ENCODE peak calls at places on chromosomes 4 and X, in eight cellular contexts. One of them, this sample, is unnamed. For H3K4me1, the result is how much of the 10 kb centered on the place peaks cover.

GRCh38 chr4:76499461-76499860 is 64.4 kb downstream of the SHROOM3 start:
- DNase-seq in gastrocnemius medialis: no peak
- DNase-seq in spleen: peak
- DNase-seq in adrenal gland: no peak
- DNase-seq in ovary: no peak
- DNase-seq in transverse colon: no peak
- DNase-seq in H1: no peak
- DNase-seq in esophagus muscularis mucosa: no peak
- DNase-seq in this sample: no peak

GRCh38 chrX:77422886-77423648 is 24.1 kb upstream of the FGF16 start:
- DNase-seq in gastrocnemius medialis: no peak
- DNase-seq in spleen: no peak
- DNase-seq in adrenal gland: no peak
- DNase-seq in ovary: no peak
- DNase-seq in transverse colon: no peak
- DNase-seq in H1: peak
- DNase-seq in esophagus muscularis mucosa: no peak
- DNase-seq in this sample: no peak

GRCh38 chr4:76679691-76680090 is 218.3 kb downstream of the SOWAHB start:
- DNase-seq in gastrocnemius medialis: no peak
- DNase-seq in spleen: no peak
- DNase-seq in adrenal gland: no peak
- DNase-seq in ovary: no peak
- DNase-seq in transverse colon: no peak
- DNase-seq in H1: no peak
- DNase-seq in esophagus muscularis mucosa: no peak
- DNase-seq in this sample: no peak

GRCh38 chr4:16627999-16628398 is 270.4 kb downstream of the LDB2 start:
- DNase-seq in gastrocnemius medialis: no peak
- DNase-seq in spleen: no peak
- DNase-seq in adrenal gland: no peak
- DNase-seq in ovary: no peak
- DNase-seq in transverse colon: no peak
- DNase-seq in H1: no peak
- DNase-seq in esophagus muscularis mucosa: no peak
- DNase-seq in this sample: no peak

GRCh38 chrX:150086371-150086770 is 148.1 kb upstream of the EOLA2 start:
- DNase-seq in gastrocnemius medialis: no peak
- DNase-seq in spleen: no peak
- DNase-seq in adrenal gland: no peak
- DNase-seq in ovary: no peak
- DNase-seq in transverse colon: no peak
- DNase-seq in H1: no peak
- DNase-seq in esophagus muscularis mucosa: no peak
- DNase-seq in this sample: no peak

GRCh38 chr4:23881052-23881501 is 8.8 kb downstream of the PPARGC1A start:
- DNase-seq in gastrocnemius medialis: peak
- DNase-seq in spleen: no peak
- DNase-seq in adrenal gland: no peak
- DNase-seq in ovary: no peak
- DNase-seq in transverse colon: no peak
- DNase-seq in H1: no peak
- DNase-seq in esophagus muscularis mucosa: no peak
- DNase-seq in this sample: no peak

GRCh38 chr4:119861731-119862130 is 204.9 kb downstream of the MAD2L1 start:
- DNase-seq in gastrocnemius medialis: no peak
- DNase-seq in spleen: no peak
- DNase-seq in adrenal gland: no peak
- DNase-seq in ovary: no peak
- DNase-seq in transverse colon: no peak
- DNase-seq in H1: no peak
- DNase-seq in esophagus muscularis mucosa: no peak
- DNase-seq in this sample: no peak

GRCh38 chr4:153792007-153792892 is 3.4 kb upstream of the SFRP2 start:
- DNase-seq in gastrocnemius medialis: peak
- DNase-seq in spleen: no peak
- DNase-seq in adrenal gland: peak
- DNase-seq in ovary: no peak
- DNase-seq in transverse colon: peak
- DNase-seq in H1: peak
- DNase-seq in esophagus muscularis mucosa: no peak
- DNase-seq in this sample: no peak

GRCh38 chr4:64774626-64775025 is 365.4 kb upstream of the TECRL start:
- DNase-seq in gastrocnemius medialis: no peak
- DNase-seq in spleen: no peak
- DNase-seq in adrenal gland: no peak
- DNase-seq in ovary: no peak
- DNase-seq in transverse colon: no peak
- DNase-seq in H1: no peak
- DNase-seq in esophagus muscularis mucosa: no peak
- DNase-seq in this sample: no peak

GRCh38 chr4:2934077-2934812 is 29.0 kb downstream of the NOP14 start:
- DNase-seq in gastrocnemius medialis: peak
- DNase-seq in spleen: peak
- DNase-seq in adrenal gland: peak
- DNase-seq in ovary: peak
- DNase-seq in transverse colon: peak
- DNase-seq in H1: no peak
- DNase-seq in esophagus muscularis mucosa: peak
- DNase-seq in this sample: no peak

GRCh38 chrX:44871114-44871645 is 1.8 kb upstream of the KDM6A start:
- DNase-seq in gastrocnemius medialis: peak
- DNase-seq in spleen: no peak
- DNase-seq in adrenal gland: no peak
- DNase-seq in ovary: peak
- DNase-seq in transverse colon: peak
- DNase-seq in H1: no peak
- DNase-seq in esophagus muscularis mucosa: no peak
- DNase-seq in this sample: no peak

GRCh38 chrX:44872319-44872816 is 620 bp upstream of the KDM6A start:
- DNase-seq in gastrocnemius medialis: peak
- DNase-seq in spleen: peak
- DNase-seq in adrenal gland: no peak
- DNase-seq in ovary: no peak
- DNase-seq in transverse colon: peak
- DNase-seq in H1: no peak
- DNase-seq in esophagus muscularis mucosa: no peak
- DNase-seq in this sample: no peak

GRCh38 chrX:44874481-44875184 is 1.6 kb downstream of the KDM6A start:
- DNase-seq in gastrocnemius medialis: peak
- DNase-seq in spleen: no peak
- DNase-seq in adrenal gland: peak
- DNase-seq in ovary: no peak
- DNase-seq in transverse colon: peak
- DNase-seq in H1: no peak
- DNase-seq in esophagus muscularis mucosa: no peak
- DNase-seq in this sample: no peak

GRCh38 chrX:44873415-44874270 is 655 bp downstream of the KDM6A start:
- DNase-seq in gastrocnemius medialis: peak
- DNase-seq in spleen: peak
- DNase-seq in adrenal gland: peak
- DNase-seq in ovary: peak
- DNase-seq in transverse colon: peak
- DNase-seq in H1: no peak
- DNase-seq in esophagus muscularis mucosa: no peak
- DNase-seq in this sample: no peak

DNA sequence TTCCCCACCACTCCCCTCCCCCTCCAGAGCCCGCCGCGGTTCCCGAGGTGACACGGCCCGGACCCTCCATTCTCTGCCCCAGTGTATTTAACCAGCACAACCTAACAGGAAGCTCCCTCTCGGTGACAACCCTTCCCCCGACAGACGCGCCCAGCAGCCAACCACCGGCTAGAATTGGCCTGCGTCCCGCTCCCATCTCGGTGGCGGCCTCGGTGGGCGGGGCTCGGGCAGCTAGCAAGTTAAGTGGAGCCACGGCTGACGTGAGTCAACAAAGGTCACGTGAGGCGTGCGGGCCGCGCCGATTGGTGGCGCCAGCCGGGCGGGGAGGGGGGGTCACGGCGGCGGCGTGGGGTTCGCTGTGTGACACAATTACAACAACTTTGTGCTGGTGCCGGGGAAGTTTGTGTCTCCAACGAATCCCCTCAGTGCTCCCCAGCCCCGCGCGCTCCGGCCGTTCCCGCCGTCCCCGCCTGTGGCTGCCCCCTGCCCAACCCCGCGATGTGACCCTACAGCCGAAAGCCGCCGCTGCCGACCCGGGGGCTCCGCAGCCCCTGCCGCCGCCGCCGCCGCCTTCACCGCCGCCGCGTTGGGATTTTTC is at the start of gene KDM6A:
- DNase-seq in gastrocnemius medialis: peak
- DNase-seq in spleen: peak
- DNase-seq in adrenal gland: peak
- DNase-seq in ovary: peak
- DNase-seq in transverse colon: peak
- DNase-seq in H1: peak
- DNase-seq in esophagus muscularis mucosa: peak
- DNase-seq in this sample: peak
- TF ChIP-seq POLR2A in gastrocnemius medialis: peak
- TF ChIP-seq POLR2A in spleen: no peak
- TF ChIP-seq POLR2A in adrenal gland: peak
- TF ChIP-seq POLR2A in ovary: peak
- TF ChIP-seq POLR2A in transverse colon: peak
- TF ChIP-seq POLR2A in H1: no peak
- TF ChIP-seq POLR2A in esophagus muscularis mucosa: peak
- TF ChIP-seq POLR2A in this sample: peak

GRCh38 chrX:154016366-154017076 is 3.2 kb downstream of the IRAK1 start:
- DNase-seq in gastrocnemius medialis: no peak
- DNase-seq in spleen: no peak
- DNase-seq in adrenal gland: no peak
- DNase-seq in ovary: no peak
- DNase-seq in transverse colon: no peak
- DNase-seq in H1: no peak
- DNase-seq in esophagus muscularis mucosa: no peak
- DNase-seq in this sample: no peak
- H3K27ac ChIP-seq in gastrocnemius medialis: no peak
- H3K27ac ChIP-seq in spleen: no peak
- H3K27ac ChIP-seq in adrenal gland: no peak
- H3K27ac ChIP-seq in ovary: no peak
- H3K27ac ChIP-seq in transverse colon: no peak
- H3K27ac ChIP-seq in H1: no peak
- H3K27ac ChIP-seq in esophagus muscularis mucosa: no peak
- H3K27ac ChIP-seq in this sample: no peak

GRCh38 chr4:123597586-123597985 is 201.0 kb downstream of the SPRY1 start:
- DNase-seq in gastrocnemius medialis: no peak
- DNase-seq in spleen: no peak
- DNase-seq in adrenal gland: no peak
- DNase-seq in ovary: no peak
- DNase-seq in transverse colon: no peak
- DNase-seq in H1: no peak
- DNase-seq in esophagus muscularis mucosa: no peak
- DNase-seq in this sample: no peak
- H3K4me1 ChIP-seq in gastrocnemius medialis: under half
- H3K4me1 ChIP-seq in spleen: under half
- H3K4me1 ChIP-seq in adrenal gland: under half
- H3K4me1 ChIP-seq in ovary: under half
- H3K4me1 ChIP-seq in transverse colon: under half
- H3K4me1 ChIP-seq in H1: under half
- H3K4me1 ChIP-seq in esophagus muscularis mucosa: under half
- H3K4me1 ChIP-seq in this sample: under half

DNA sequence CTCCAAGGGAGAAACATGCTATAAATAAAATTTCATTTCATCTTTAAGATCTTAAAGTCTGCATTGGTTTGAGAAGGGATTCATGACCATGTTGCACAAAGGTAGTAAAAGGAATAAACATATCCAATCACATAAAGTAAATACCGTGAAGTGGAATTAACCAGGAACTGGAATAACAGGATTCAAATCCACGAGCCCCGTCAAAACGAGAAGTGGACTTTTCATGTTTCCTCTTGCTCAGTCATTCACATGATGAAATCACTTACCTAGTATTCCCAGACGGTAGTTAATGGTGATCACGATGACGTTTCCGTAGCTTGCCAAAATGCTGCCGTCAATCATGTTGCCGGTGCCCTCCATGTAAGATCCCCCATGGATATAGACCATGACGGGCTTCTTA is 199.7 kb downstream of the NLGN4X start:
- DNase-seq in gastrocnemius medialis: no peak
- DNase-seq in spleen: no peak
- DNase-seq in adrenal gland: no peak
- DNase-seq in ovary: no peak
- DNase-seq in transverse colon: no peak
- DNase-seq in H1: no peak
- DNase-seq in esophagus muscularis mucosa: no peak
- DNase-seq in this sample: no peak
- TF ChIP-seq POLR2A in gastrocnemius medialis: no peak
- TF ChIP-seq POLR2A in spleen: no peak
- TF ChIP-seq POLR2A in adrenal gland: no peak
- TF ChIP-seq POLR2A in ovary: no peak
- TF ChIP-seq POLR2A in transverse colon: no peak
- TF ChIP-seq POLR2A in H1: no peak
- TF ChIP-seq POLR2A in esophagus muscularis mucosa: no peak
- TF ChIP-seq POLR2A in this sample: no peak

This sample was measured in esophagus squamous epithelium.